ENCODE peak calls at places on chromosomes 11 and 22, in seven cellular contexts. F is CD8-positive, alpha-beta T cell; U is fibroblast of lung; Z is upper lobe of right lung; A is Calu3; V is AG09319; O is GM13977. R is an unnamed sample.

GRCh38 chr22:36507518-36508010 is 724 bp upstream of the FOXRED2 start:
- DNase-seq in F (no peak), U (no peak), Z (no peak), A (no peak), V (no peak), O (no peak), R (no peak)

GRCh38 chr22:37190262-37190780 is 2.3 kb upstream of the C1QTNF6 start:
- DNase-seq in F (no peak), U (peak), Z (no peak), A (no peak), V (no peak), O (no peak), R (peak)

GRCh38 chr22:48218889-48219420 is 1456.5 kb downstream of the TBC1D22A start:
- DNase-seq in F (no peak), U (no peak), Z (no peak), A (no peak), V (no peak), O (no peak), R (no peak)

GRCh38 chr11:102260241-102260640 is 57.0 kb upstream of the BIRC3 start:
- DNase-seq in F (no peak), U (peak), Z (no peak), A (no peak), V (no peak), O (no peak), R (no peak)

GRCh38 chr22:19499880-19500242 is 20.1 kb downstream of the CDC45 start:
- DNase-seq in F (no peak), U (no peak), Z (no peak), A (no peak), V (no peak), O (no peak), R (no peak)

GRCh38 chr11:76629133-76629852 is 41.3 kb downstream of the LRRC32 start:
- DNase-seq in F (peak), U (peak), Z (no peak), A (no peak), V (no peak), O (no peak), R (peak)

GRCh38 chr22:46069518-46070214 is 80.7 kb upstream of the PPARA start:
- DNase-seq in F (peak), U (peak), Z (peak), A (peak), V (peak), O (no peak), R (peak)

GRCh38 chr11:34604909-34605308 is 16.0 kb upstream of the EHF start:
- DNase-seq in F (no peak), U (no peak), Z (no peak), A (no peak), V (no peak), O (no peak), R (no peak)

GRCh38 chr22:46090051-46090591 is 60.2 kb upstream of the PPARA start:
- DNase-seq in F (no peak), U (peak), Z (peak), A (no peak), V (no peak), O (no peak), R (peak)

GRCh38 chr22:29521526-29521925 is 32.0 kb downstream of the THOC5 start:
- DNase-seq in F (no peak), U (no peak), Z (no peak), A (no peak), V (no peak), O (no peak), R (no peak)

GRCh38 chr11:66012371-66012945 is 650 bp downstream of the CST6 start:
- DNase-seq in F (no peak), U (no peak), Z (no peak), A (no peak), V (no peak), O (no peak), R (no peak)

GRCh38 chr11:123544631-123545375 is 109.6 kb downstream of the SCN3B start:
- DNase-seq in F (no peak), U (no peak), Z (no peak), A (no peak), V (no peak), O (no peak), R (no peak)

GRCh38 chr22:44431256-44431655 is 66.8 kb downstream of the RTL6 start:
- DNase-seq in F (no peak), U (no peak), Z (no peak), A (no peak), V (no peak), O (no peak), R (no peak)

GRCh38 chr11:34866375-34866774 is 49.8 kb downstream of the APIP start:
- DNase-seq in F (no peak), U (no peak), Z (no peak), A (no peak), V (peak), O (no peak), R (peak)

GRCh38 chr11:65595921-65596281 is 301 bp upstream of the KCNK7 start:
- DNase-seq in F (no peak), U (no peak), Z (no peak), A (no peak), V (no peak), O (no peak), R (no peak)

GRCh38 chr11:72918825-72919224 is 104.6 kb downstream of the ATG16L2 start:
- DNase-seq in F (no peak), U (no peak), Z (no peak), A (no peak), V (no peak), O (no peak), R (no peak)

GRCh38 chr11:65310215-65310614 is 4.5 kb upstream of the CDC42EP2 start:
- DNase-seq in F (no peak), U (peak), Z (no peak), A (no peak), V (no peak), O (no peak), R (no peak)

GRCh38 chr22:19626666-19627065 is 87.6 kb upstream of the SEPTIN5 start:
- DNase-seq in F (no peak), U (no peak), Z (no peak), A (no peak), V (no peak), O (no peak), R (no peak)

GRCh38 chr11:65736810-65737209 is 16.2 kb upstream of the RNASEH2C start:
- DNase-seq in F (no peak), U (no peak), Z (no peak), A (no peak), V (no peak), O (no peak), R (no peak)

GRCh38 chr11:111469200-111469599 is 43.0 kb downstream of the BTG4 start:
- DNase-seq in F (no peak), U (no peak), Z (no peak), A (no peak), V (no peak), O (no peak), R (no peak)

GRCh38 chr11:44874284-44874683 is 76.4 kb downstream of the TP53I11 start:
- DNase-seq in F (no peak), U (no peak), Z (no peak), A (no peak), V (no peak), O (no peak), R (no peak)

GRCh38 chr11:125285844-125286243 is 121.3 kb downstream of the PKNOX2 start:
- DNase-seq in F (no peak), U (no peak), Z (no peak), A (no peak), V (no peak), O (no peak), R (no peak)

GRCh38 chr11:37468344-37468743 is 870.3 kb upstream of the RAG2 start:
- DNase-seq in F (no peak), U (no peak), Z (no peak), A (no peak), V (no peak), O (no peak), R (no peak)

GRCh38 chr11:12803086-12803826 is 129.0 kb downstream of the TEAD1 start:
- DNase-seq in F (no peak), U (peak), Z (no peak), A (no peak), V (no peak), O (no peak), R (peak)

GRCh38 chr22:50696799-50697561 is 24.4 kb downstream of the SHANK3 start:
- DNase-seq in F (no peak), U (no peak), Z (peak), A (peak), V (no peak), O (no peak), R (peak)

GRCh38 chr11:87445002-87445401 is 407.3 kb downstream of the TMEM135 start:
- DNase-seq in F (no peak), U (peak), Z (no peak), A (no peak), V (no peak), O (no peak), R (no peak)

GRCh38 chr11:119638851-119639250 is 90.1 kb downstream of the NECTIN1 start:
- DNase-seq in F (no peak), U (no peak), Z (no peak), A (no peak), V (no peak), O (no peak), R (no peak)

GRCh38 chr11:120985718-120986569 is 38.0 kb upstream of the TBCEL start:
- DNase-seq in F (peak), U (peak), Z (peak), A (peak), V (no peak), O (peak), R (peak)

GRCh38 chr11:133706925-133707794 is 138.2 kb downstream of the SPATA19 start:
- DNase-seq in F (no peak), U (no peak), Z (no peak), A (no peak), V (no peak), O (no peak), R (no peak)

GRCh38 chr11:65887723-65888162 is 528 bp downstream of the FIBP start:
- DNase-seq in F (peak), U (no peak), Z (no peak), A (peak), V (no peak), O (no peak), R (no peak)

GRCh38 chr11:15485432-15485831 is 370.7 kb downstream of the INSC start:
- DNase-seq in F (no peak), U (no peak), Z (no peak), A (no peak), V (no peak), O (no peak), R (no peak)

GRCh38 chr11:76690736-76691135 is 20.2 kb upstream of the LRRC32 start:
- DNase-seq in F (no peak), U (no peak), Z (no peak), A (no peak), V (peak), O (no peak), R (peak)

GRCh38 chr11:57303990-57304579 is 20.7 kb downstream of the TNKS1BP1 start:
- DNase-seq in F (no peak), U (peak), Z (no peak), A (no peak), V (no peak), O (peak), R (no peak)

GRCh38 chr11:59918987-59919589 is 19.1 kb upstream of the OOSP1 start:
- DNase-seq in F (no peak), U (peak), Z (no peak), A (peak), V (no peak), O (peak), R (peak)

GRCh38 chr11:73578786-73579185 is 19.1 kb downstream of the FAM168A start:
- DNase-seq in F (no peak), U (peak), Z (no peak), A (no peak), V (no peak), O (no peak), R (peak)

GRCh38 chr11:107565219-107565937 is at the start of gene ALKBH8:
- DNase-seq in F (peak), U (peak), Z (peak), A (peak), V (no peak), O (peak), R (peak)

GRCh38 chr11:13337986-13338436 is 60.4 kb downstream of the BMAL1 start:
- DNase-seq in F (no peak), U (peak), Z (no peak), A (no peak), V (no peak), O (no peak), R (peak)

GRCh38 chr11:102226702-102227101 is 90.6 kb upstream of the BIRC3 start:
- DNase-seq in F (no peak), U (peak), Z (no peak), A (peak), V (no peak), O (no peak), R (peak)

GRCh38 chr11:27610946-27611345 is 89.3 kb downstream of the BDNF start:
- DNase-seq in F (no peak), U (no peak), Z (no peak), A (no peak), V (no peak), O (no peak), R (no peak)

GRCh38 chr22:18000441-18001039 is 23.8 kb downstream of the MICAL3 start:
- DNase-seq in F (peak), U (no peak), Z (no peak), A (peak), V (no peak), O (peak), R (peak)

GRCh38 chr22:17997456-17997855 is 26.9 kb downstream of the MICAL3 start:
- DNase-seq in F (no peak), U (peak), Z (no peak), A (no peak), V (no peak), O (no peak), R (peak)

GRCh38 chr22:17999851-18000250 is 24.5 kb downstream of the MICAL3 start:
- DNase-seq in F (no peak), U (no peak), Z (no peak), A (peak), V (no peak), O (no peak), R (no peak)

GRCh38 chr22:17998913-17999312 is 25.4 kb downstream of the MICAL3 start:
- DNase-seq in F (no peak), U (no peak), Z (no peak), A (no peak), V (no peak), O (no peak), R (no peak)

GRCh38 chr22:18001040-18001893 is 23.1 kb downstream of the MICAL3 start:
- DNase-seq in F (peak), U (peak), Z (peak), A (peak), V (peak), O (peak), R (peak)
- TF ChIP-seq CTCF in F (peak), U (peak), Z (peak), A (peak), V (peak), O (peak), R (peak)

GRCh38 chr22:21642584-21643448 is 714 bp downstream of the SDF2L1 start:
- DNase-seq in F (peak), U (peak), Z (peak), A (peak), V (no peak), O (peak), R (peak)
- TF ChIP-seq CTCF in F (peak), U (peak), Z (peak), A (peak), V (peak), O (peak), R (peak)

GRCh38 chr11:1242289-1242688 is 19.4 kb downstream of the MUC5B start:
- DNase-seq in F (no peak), U (no peak), Z (no peak), A (no peak), V (no peak), O (no peak), R (no peak)
- TF ChIP-seq CTCF in F (no peak), U (no peak), Z (no peak), A (no peak), V (no peak), O (no peak), R (no peak)

GRCh38 chr11:10076458-10077141 is 217.4 kb downstream of the SBF2 start:
- DNase-seq in F (no peak), U (peak), Z (no peak), A (peak), V (peak), O (peak), R (peak)
- TF ChIP-seq CTCF in F (no peak), U (peak), Z (peak), A (peak), V (peak), O (peak), R (peak)